ENCODE peak calls at places on chromosomes 12 and 14, in five cellular contexts. P is H1, N is K562, U is HepG2, S is GM12878. C is an unnamed sample.

GRCh38 chr14:105902131-105902898 is 375.9 kb downstream of the TMEM121 start:
- DNase-seq in N (no peak), S (no peak), U (no peak), P (no peak), C (no peak)

GRCh38 chr14:35687335-35687939 is 121.7 kb downstream of the RALGAPA1 start:
- DNase-seq in N (peak; percentile 20), U (peak; percentile 75), S (peak; percentile 2), P (no peak), C (peak; percentile 26)

GRCh38 chr14:38339704-38340103 is 83.8 kb upstream of the CLEC14A start:
- DNase-seq in P (no peak), S (no peak), N (no peak), U (no peak), C (no peak)

GRCh38 chr12:51777973-51778372 is 70.5 kb downstream of the FIGNL2 start:
- DNase-seq in P (no peak), U (peak; percentile 44), S (no peak), N (no peak), C (no peak)

GRCh38 chr12:122326597-122326996 is 60.3 kb upstream of the VPS33A start:
- DNase-seq in N (no peak), U (no peak), S (no peak), P (no peak), C (no peak)

GRCh38 chr12:6432991-6433390 is 11.8 kb upstream of the CD27 start:
- DNase-seq in U (no peak), S (no peak), N (no peak), P (no peak), C (no peak)

GRCh38 chr12:32671930-32672785 is 6.9 kb upstream of the DNM1L start:
- DNase-seq in N (peak; percentile 42), P (no peak), U (peak; percentile 51), S (no peak), C (peak; percentile 46)

GRCh38 chr12:106136263-106136662 is 2.5 kb downstream of the NUAK1 start:
- DNase-seq in P (peak; percentile 79), U (peak; percentile 73), N (peak; percentile 62), S (no peak), C (peak; percentile 37)

GRCh38 chr14:24430143-24430681 is 458 bp downstream of the KHNYN start:
- DNase-seq in N (peak; percentile 88), U (peak; percentile 71), S (no peak), P (no peak), C (no peak)

GRCh38 chr14:83207550-83207949 is 1673.9 kb upstream of the SEL1L start:
- DNase-seq in P (no peak), U (no peak), S (no peak), N (no peak), C (no peak)

GRCh38 chr12:46667547-46667946 is 158.2 kb downstream of the SLC38A4 start:
- DNase-seq in N (no peak), P (no peak), S (no peak), U (no peak), C (no peak)

GRCh38 chr14:61700104-61700886 is 5.0 kb downstream of the HIF1A start:
- DNase-seq in P (no peak), N (no peak), U (no peak), S (no peak), C (no peak)

GRCh38 chr12:3777206-3777809 is 24.4 kb upstream of the CRACR2A start:
- DNase-seq in S (no peak), N (peak; percentile 17), P (no peak), U (peak; percentile 30), C (peak; percentile 33)

GRCh38 chr12:3002636-3003035 is 43.4 kb downstream of the TEAD4 start:
- DNase-seq in S (no peak), N (no peak), U (no peak), P (no peak), C (no peak)

GRCh38 chr12:67747869-67748760 is 99.6 kb downstream of the DYRK2 start:
- DNase-seq in N (no peak), U (peak; percentile 87), S (no peak), P (no peak), C (peak; percentile 42)

GRCh38 chr12:68240975-68241374 is 12.4 kb downstream of the IL22 start:
- DNase-seq in S (peak; percentile 86), P (no peak), U (no peak), N (no peak), C (no peak)

GRCh38 chr14:42687421-42687820 is 1080.7 kb downstream of the LRFN5 start:
- DNase-seq in S (no peak), U (no peak), N (no peak), P (peak; percentile 29), C (no peak)

GRCh38 chr12:83848702-83849101 is 1063.9 kb downstream of the SLC6A15 start:
- DNase-seq in S (no peak), N (no peak), P (no peak), U (no peak), C (no peak)

GRCh38 chr12:94941440-94941862 is 62.0 kb downstream of the NDUFA12 start:
- DNase-seq in U (no peak), P (no peak), N (peak; percentile 21), S (no peak), C (no peak)

GRCh38 chr14:81435578-81436295 is 35.6 kb upstream of the STON2 start:
- DNase-seq in P (no peak), U (peak; percentile 55), S (no peak), N (peak; percentile 74), C (no peak)

GRCh38 chr12:105109465-105110212 is 2.1 kb downstream of the WASHC4 start:
- DNase-seq in S (peak; percentile 51), P (no peak), U (no peak), N (no peak), C (no peak)

DNA sequence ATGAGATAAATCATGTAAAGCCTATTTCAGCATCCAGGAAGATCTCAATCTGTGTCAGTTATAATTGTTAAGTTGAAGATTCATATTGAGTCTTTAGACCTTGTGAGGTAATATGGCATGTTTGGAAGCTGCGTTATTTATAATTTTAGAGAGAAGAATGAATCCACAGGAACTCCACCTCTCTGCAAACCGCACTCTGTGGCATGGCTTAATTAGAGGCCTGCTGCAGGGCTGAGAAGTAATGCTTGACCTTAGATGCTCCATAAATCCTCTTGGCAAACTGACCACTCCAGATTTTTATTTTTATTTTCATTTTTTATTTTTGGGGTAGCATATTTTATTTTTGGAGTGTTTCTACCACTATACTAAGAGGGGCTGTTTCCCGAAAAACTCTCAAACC is 28.8 kb downstream of the BCAT1 start:
- DNase-seq in S (no peak), U (no peak), N (no peak), P (no peak), C (no peak)
- H3K4me3 ChIP-seq in S (no peak overlapping the region), U (no peak overlapping the region), N (no peak overlapping the region), P (no peak overlapping the region), C (no peak overlapping the region)

DNA sequence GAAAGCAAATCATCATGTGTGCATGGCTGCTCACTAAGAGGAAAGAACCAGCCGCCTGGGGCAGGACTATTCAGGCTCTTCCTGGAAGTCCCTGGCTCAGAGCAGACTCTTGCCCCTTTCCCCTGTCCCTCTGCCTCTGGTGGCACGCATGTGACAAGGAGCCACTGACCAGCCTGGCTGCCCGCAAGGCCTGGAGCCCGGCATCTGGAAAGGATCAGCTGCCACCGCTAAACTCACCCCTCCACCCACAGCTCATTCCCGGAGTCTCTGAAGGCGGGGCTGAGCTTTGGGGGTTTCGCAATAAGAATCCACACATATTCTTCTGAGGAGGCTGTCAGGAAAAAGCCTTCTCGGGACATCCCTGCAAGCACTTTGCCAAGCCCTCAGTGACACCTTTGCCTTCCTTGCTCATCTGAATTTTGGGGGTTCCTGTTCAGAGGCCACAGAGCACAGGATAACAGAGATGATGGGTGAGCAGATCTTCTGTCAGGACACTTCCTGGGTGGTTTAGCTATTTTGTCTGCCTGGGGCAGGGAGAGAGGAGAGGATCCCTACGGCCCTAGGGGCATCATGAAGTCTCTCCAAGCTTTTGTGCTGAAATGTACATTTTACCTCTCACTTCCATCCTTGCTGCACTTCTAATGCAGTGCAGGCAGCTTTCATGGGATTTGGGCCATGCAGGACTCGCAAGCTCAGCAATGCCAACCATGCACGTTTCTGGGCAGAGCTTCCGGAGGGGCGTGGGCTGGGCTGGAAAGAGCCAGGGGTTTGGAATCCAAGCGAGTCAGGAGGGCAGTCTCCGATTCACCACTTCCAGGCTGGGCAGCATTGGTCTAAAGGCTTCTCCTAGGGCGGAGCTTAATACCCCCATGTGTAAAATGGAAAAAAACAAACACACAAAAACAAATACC is 124.8 kb upstream of the MAP1LC3B2 start:
- DNase-seq in P (peak; percentile 38), S (no peak), N (peak; percentile 32), U (no peak), C (peak; percentile 91)
- TF ChIP-seq ZNF274 in P (no peak), S (no peak), N (no peak), U (no peak), C (no peak)

GRCh38 chr14:98278805-98279204 is 993.2 kb downstream of the BCL11B start:
- DNase-seq in U (no peak), N (no peak), S (no peak), P (no peak), C (no peak)
- H2AFZ ChIP-seq in U (no peak overlapping the region), N (no peak overlapping the region), S (no peak overlapping the region), P (no peak overlapping the region), C (no peak overlapping the region)

GRCh38 chr12:1702708-1703107 is 11.8 kb downstream of the ADIPOR2 start:
- DNase-seq in N (no peak), P (no peak), S (no peak), U (no peak), C (no peak)
- H3K4me3 ChIP-seq in N (no peak overlapping the region), P (no peak overlapping the region), S (no peak overlapping the region), U (no peak overlapping the region), C (no peak overlapping the region)

DNA sequence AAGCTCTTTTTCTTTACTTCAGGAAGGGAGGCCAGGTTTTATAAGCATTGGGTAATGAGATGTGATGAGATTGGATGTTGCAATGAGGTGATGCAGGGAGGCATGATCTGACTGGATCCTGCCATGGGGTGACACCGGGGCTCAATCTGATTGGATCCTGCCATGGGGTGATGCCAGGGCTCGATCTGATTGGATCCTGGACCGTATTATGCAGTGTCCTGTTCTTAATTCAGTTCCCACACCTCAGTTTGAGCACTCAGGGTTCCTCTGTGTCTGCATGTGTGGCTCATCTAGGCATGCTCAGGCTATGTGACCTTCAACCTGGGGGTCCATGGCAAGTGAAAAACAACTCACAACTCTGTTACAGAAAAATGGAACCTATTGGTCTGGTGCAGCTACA is 166.4 kb downstream of the SLC15A4 start:
- DNase-seq in N (no peak), S (no peak), U (no peak), P (no peak), C (no peak)
- TF ChIP-seq ZNF274 in N (no peak), S (no peak), U (no peak), P (no peak), C (no peak)

GRCh38 chr12:54933381-54933780 is 51.2 kb downstream of the TESPA1 start:
- DNase-seq in P (no peak), N (no peak), U (no peak), S (peak; percentile 2), C (no peak)
- H2AFZ ChIP-seq in P (no peak overlapping the region), N (no peak overlapping the region), U (no peak overlapping the region), S (no peak overlapping the region), C (peak overlapping the region; percentile 86)

GRCh38 chr12:59041241-59042121 is 121.2 kb upstream of the LRIG3 start:
- DNase-seq in N (no peak), S (no peak), U (no peak), P (no peak), C (peak; percentile 36)
- H3K4me3 ChIP-seq in N (no peak overlapping the region), S (no peak overlapping the region), U (no peak overlapping the region), P (no peak overlapping the region), C (no peak overlapping the region)

DNA sequence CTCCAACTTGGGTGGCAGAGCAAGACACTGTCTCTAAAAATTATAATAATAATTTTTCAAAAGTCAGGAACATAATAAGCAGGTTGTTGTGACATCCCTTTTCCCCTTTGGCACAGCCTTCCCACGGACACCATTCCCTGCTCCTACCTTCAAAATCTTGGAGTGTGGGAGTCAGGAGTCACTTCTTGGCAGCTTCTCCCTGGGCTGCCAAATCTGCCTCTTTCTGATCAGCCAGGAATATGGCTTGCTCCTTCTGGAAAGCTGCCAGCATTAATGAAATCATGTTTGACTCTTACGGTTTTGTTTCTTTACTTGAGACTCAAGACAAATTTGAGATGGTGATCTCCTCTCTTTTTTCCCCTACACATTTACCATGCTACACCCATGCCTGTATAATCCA is 391.4 kb upstream of the SYT1 start:
- DNase-seq in U (no peak), N (no peak), S (no peak), P (no peak), C (no peak)
- TF ChIP-seq ZNF274 in U (no peak), N (no peak), S (no peak), P (no peak), C (no peak)